ENCODE peak calls at places on chromosomes 1 and 21, in seven cellular contexts. D, N, B, S, Q, R and H are unnamed samples.

GRCh38 chr1:227904541-227905335 is 43.0 kb downstream of the WNT9A start:
- DNase-seq in D (no peak), N (no peak), B (no peak), S (no peak), Q (no peak), R (no peak), H (no peak)

GRCh38 chr1:7535934-7536878 is 234.9 kb upstream of the VAMP3 start:
- DNase-seq in D (no peak), N (no peak), B (no peak), S (no peak), Q (no peak), R (no peak), H (no peak)

GRCh38 chr21:45253180-45253579 is 34.5 kb downstream of the POFUT2 start:
- DNase-seq in D (peak), N (no peak), B (no peak), S (peak), Q (no peak), R (no peak), H (no peak)

GRCh38 chr1:51973587-51974474 is 16.7 kb downstream of the RAB3B start:
- DNase-seq in D (peak), N (no peak), B (no peak), S (no peak), Q (no peak), R (no peak), H (no peak)

GRCh38 chr1:37628026-37628556 is 6.6 kb downstream of the RSPO1 start:
- DNase-seq in D (no peak), N (no peak), B (no peak), S (no peak), Q (no peak), R (no peak), H (no peak)

GRCh38 chr1:207959141-207959825 is 48.4 kb upstream of the CD34 start:
- DNase-seq in D (no peak), N (peak), B (no peak), S (peak), Q (peak), R (peak), H (peak)

GRCh38 chr1:28501925-28502324 is 3.9 kb upstream of the RCC1 start:
- DNase-seq in D (no peak), N (no peak), B (no peak), S (no peak), Q (no peak), R (no peak), H (no peak)

GRCh38 chr1:56063461-56063860 is 515.9 kb downstream of the PLPP3 start:
- DNase-seq in D (no peak), N (no peak), B (no peak), S (no peak), Q (peak), R (no peak), H (no peak)

GRCh38 chr21:32538147-32538792 is 47.1 kb downstream of the TCP10L start:
- DNase-seq in D (no peak), N (peak), B (no peak), S (no peak), Q (no peak), R (peak), H (no peak)

GRCh38 chr1:44049839-44050238 is 18.6 kb upstream of the SLC6A9 start:
- DNase-seq in D (peak), N (no peak), B (no peak), S (peak), Q (no peak), R (no peak), H (no peak)

GRCh38 chr1:204409111-204409510 is 2.5 kb downstream of the PPP1R15B start:
- DNase-seq in D (no peak), N (no peak), B (no peak), S (no peak), Q (no peak), R (no peak), H (no peak)

GRCh38 chr1:227449727-227450420 is 113.5 kb upstream of the ZNF678 start:
- DNase-seq in D (no peak), N (no peak), B (no peak), S (no peak), Q (no peak), R (no peak), H (no peak)

GRCh38 chr1:116711061-116711582 is 43.1 kb upstream of the CD2 start:
- DNase-seq in D (no peak), N (peak), B (no peak), S (no peak), Q (no peak), R (no peak), H (no peak)

GRCh38 chr1:22500476-22500875 is 48.8 kb downstream of the ZBTB40 start:
- DNase-seq in D (no peak), N (peak), B (no peak), S (peak), Q (no peak), R (no peak), H (no peak)

GRCh38 chr1:170085089-170085488 is 10.6 kb upstream of the KIFAP3 start:
- DNase-seq in D (no peak), N (no peak), B (no peak), S (no peak), Q (no peak), R (no peak), H (no peak)

GRCh38 chr1:33392639-33393038 is 38.3 kb downstream of the PHC2 start:
- DNase-seq in D (no peak), N (no peak), B (no peak), S (no peak), Q (no peak), R (no peak), H (no peak)

GRCh38 chr1:64209221-64209620 is 5.8 kb downstream of the UBE2U start:
- DNase-seq in D (no peak), N (no peak), B (no peak), S (no peak), Q (no peak), R (no peak), H (no peak)

GRCh38 chr1:48227165-48228013 is 4.9 kb downstream of the SLC5A9 start:
- DNase-seq in D (no peak), N (peak), B (no peak), S (no peak), Q (no peak), R (peak), H (no peak)

GRCh38 chr21:44054710-44055109 is 42.6 kb downstream of the TRAPPC10 start:
- DNase-seq in D (no peak), N (no peak), B (no peak), S (peak), Q (no peak), R (no peak), H (no peak)

GRCh38 chr1:244255426-244255965 is 196.2 kb downstream of the ADSS2 start:
- DNase-seq in D (no peak), N (no peak), B (no peak), S (no peak), Q (no peak), R (no peak), H (no peak)

GRCh38 chr1:26986658-26987057 is 6.8 kb upstream of the TRNP1 start:
- DNase-seq in D (no peak), N (no peak), B (no peak), S (no peak), Q (no peak), R (no peak), H (no peak)

GRCh38 chr1:87956072-87956471 is 627.4 kb downstream of the LMO4 start:
- DNase-seq in D (peak), N (no peak), B (no peak), S (peak), Q (no peak), R (no peak), H (no peak)

GRCh38 chr1:71343686-71344416 is 263.0 kb upstream of the ZRANB2 start:
- DNase-seq in D (no peak), N (no peak), B (no peak), S (no peak), Q (no peak), R (no peak), H (no peak)

GRCh38 chr1:106675558-106675957 is 380.9 kb upstream of the PRMT6 start:
- DNase-seq in D (no peak), N (no peak), B (no peak), S (no peak), Q (no peak), R (no peak), H (no peak)

GRCh38 chr1:155188268-155188667 is 14.6 kb downstream of the TRIM46 start:
- DNase-seq in D (no peak), N (no peak), B (no peak), S (no peak), Q (no peak), R (no peak), H (no peak)

GRCh38 chr1:220702733-220703704 is 12.9 kb downstream of the C1orf115 start:
- DNase-seq in D (no peak), N (no peak), B (no peak), S (no peak), Q (no peak), R (no peak), H (no peak)

GRCh38 chr1:182259229-182259872 is 132.2 kb downstream of the GLUL start:
- DNase-seq in D (no peak), N (peak), B (peak), S (peak), Q (peak), R (peak), H (no peak)

GRCh38 chr1:67590329-67590728 is 94.7 kb upstream of the GADD45A start:
- DNase-seq in D (no peak), N (no peak), B (no peak), S (peak), Q (peak), R (no peak), H (no peak)

GRCh38 chr1:116334868-116335649 is 38.0 kb upstream of the ATP1A1 start:
- DNase-seq in D (no peak), N (no peak), B (no peak), S (no peak), Q (no peak), R (no peak), H (no peak)

GRCh38 chr1:9990944-9991343 is 6.1 kb upstream of the RBP7 start:
- DNase-seq in D (no peak), N (no peak), B (no peak), S (no peak), Q (no peak), R (no peak), H (no peak)

GRCh38 chr21:42347601-42348327 is 3.0 kb downstream of the TFF2 start:
- DNase-seq in D (no peak), N (no peak), B (no peak), S (no peak), Q (no peak), R (no peak), H (no peak)

GRCh38 chr1:196034080-196034706 is 574.0 kb downstream of the KCNT2 start:
- DNase-seq in D (no peak), N (no peak), B (no peak), S (no peak), Q (no peak), R (no peak), H (no peak)

GRCh38 chr1:90616395-90616794 is 100.7 kb downstream of the BARHL2 start:
- DNase-seq in D (no peak), N (peak), B (no peak), S (no peak), Q (no peak), R (no peak), H (peak)

GRCh38 chr1:67861856-67862516 is 28.7 kb upstream of the GNG12 start:
- DNase-seq in D (no peak), N (no peak), B (no peak), S (no peak), Q (no peak), R (no peak), H (no peak)

GRCh38 chr1:27570383-27570755 is 33.6 kb downstream of the AHDC1 start:
- DNase-seq in D (no peak), N (no peak), B (no peak), S (no peak), Q (no peak), R (no peak), H (no peak)